ENCODE peak calls at places on chromosome 15, in five cellular contexts. One of them, this sample, is unnamed.

GRCh38 chr15:79433610-79434009 is 1.5 kb downstream of the MINAR1 start:
- DNase-seq in endothelial cell: peak; percentile 39
- DNase-seq in dorsolateral prefrontal cortex: no peak
- DNase-seq in fibroblast of pulmonary artery: no peak
- DNase-seq in H1: no peak
- DNase-seq in this sample: no peak

GRCh38 chr15:44501768-44502366 is 35.1 kb upstream of the EIF3J start:
- DNase-seq in endothelial cell: no peak
- DNase-seq in dorsolateral prefrontal cortex: no peak
- DNase-seq in fibroblast of pulmonary artery: peak; percentile 67
- DNase-seq in H1: no peak
- DNase-seq in this sample: peak; percentile 45

GRCh38 chr15:85407421-85408269 is 27.2 kb downstream of the AKAP13 start:
- DNase-seq in endothelial cell: no peak
- DNase-seq in dorsolateral prefrontal cortex: no peak
- DNase-seq in fibroblast of pulmonary artery: peak; percentile 83
- DNase-seq in H1: no peak
- DNase-seq in this sample: no peak

GRCh38 chr15:77040673-77041072 is 30.2 kb downstream of the TSPAN3 start:
- DNase-seq in endothelial cell: no peak
- DNase-seq in dorsolateral prefrontal cortex: no peak
- DNase-seq in fibroblast of pulmonary artery: no peak
- DNase-seq in H1: no peak
- DNase-seq in this sample: no peak

GRCh38 chr15:85642054-85642692 is 152.6 kb downstream of the KLHL25 start:
- DNase-seq in endothelial cell: no peak
- DNase-seq in dorsolateral prefrontal cortex: no peak
- DNase-seq in fibroblast of pulmonary artery: no peak
- DNase-seq in H1: no peak
- DNase-seq in this sample: no peak

GRCh38 chr15:39785139-39785538 is 2.5 kb upstream of the FSIP1 start:
- DNase-seq in endothelial cell: no peak
- DNase-seq in dorsolateral prefrontal cortex: no peak
- DNase-seq in fibroblast of pulmonary artery: no peak
- DNase-seq in H1: no peak
- DNase-seq in this sample: no peak

GRCh38 chr15:58221591-58222241 is 83.5 kb downstream of the AQP9 start:
- DNase-seq in endothelial cell: peak; percentile 55
- DNase-seq in dorsolateral prefrontal cortex: no peak
- DNase-seq in fibroblast of pulmonary artery: peak; percentile 61
- DNase-seq in H1: no peak
- DNase-seq in this sample: peak; percentile 57

GRCh38 chr15:69576948-69577351 is 124.3 kb downstream of the RPLP1 start:
- DNase-seq in endothelial cell: no peak
- DNase-seq in dorsolateral prefrontal cortex: no peak
- DNase-seq in fibroblast of pulmonary artery: no peak
- DNase-seq in H1: no peak
- DNase-seq in this sample: no peak

GRCh38 chr15:94164202-94164807 is 67.1 kb upstream of the MCTP2 start:
- DNase-seq in endothelial cell: peak; percentile 70
- DNase-seq in dorsolateral prefrontal cortex: no peak
- DNase-seq in fibroblast of pulmonary artery: peak; percentile 35
- DNase-seq in H1: peak; percentile 31
- DNase-seq in this sample: peak; percentile 43

DNA sequence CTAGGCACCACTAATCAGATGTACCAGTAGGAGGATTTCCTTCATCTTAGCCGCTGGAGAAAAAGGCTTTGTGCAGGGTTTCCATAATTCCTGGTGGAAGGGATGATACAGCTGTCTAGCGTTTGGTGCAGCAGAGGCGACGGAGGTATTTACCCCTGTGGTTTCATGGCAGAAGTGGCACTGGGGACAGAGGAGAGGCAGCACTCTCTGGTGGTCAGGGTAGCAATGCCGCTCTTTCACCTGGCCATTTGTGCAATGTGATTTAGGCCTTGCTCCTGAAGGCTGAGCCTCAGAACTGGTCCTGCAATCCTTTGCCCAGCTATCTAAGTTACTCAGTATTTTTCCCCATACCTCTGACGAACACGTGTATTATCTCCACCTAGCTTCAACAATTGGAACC is 47.1 kb upstream of the BNIP2 start:
- DNase-seq in endothelial cell: no peak
- DNase-seq in dorsolateral prefrontal cortex: no peak
- DNase-seq in fibroblast of pulmonary artery: no peak
- DNase-seq in H1: no peak
- DNase-seq in this sample: no peak
- TF ChIP-seq CTCF in endothelial cell: no peak
- TF ChIP-seq CTCF in dorsolateral prefrontal cortex: no peak
- TF ChIP-seq CTCF in fibroblast of pulmonary artery: no peak
- TF ChIP-seq CTCF in H1: peak; percentile 56
- TF ChIP-seq CTCF in this sample: no peak

DNA sequence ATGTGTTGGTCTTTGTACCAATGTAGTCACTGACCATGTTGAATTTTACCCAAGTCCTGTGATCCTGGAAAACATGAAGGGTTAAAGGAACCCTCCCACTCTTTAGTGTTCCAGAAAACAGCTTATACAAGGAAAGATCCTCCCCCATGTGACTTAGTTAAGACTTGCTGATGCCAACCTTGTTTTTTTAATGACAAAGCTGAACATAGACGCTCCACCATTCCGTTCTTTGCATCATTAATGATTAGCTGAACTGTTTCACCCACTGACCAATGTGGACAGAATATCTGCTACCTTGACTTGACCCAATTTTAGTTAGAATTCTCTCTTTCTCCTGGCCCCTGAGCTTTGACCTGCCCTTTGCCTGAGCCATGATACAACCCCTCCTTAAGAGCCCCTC is 3.5 kb upstream of the WDR72 start:
- DNase-seq in endothelial cell: no peak
- DNase-seq in dorsolateral prefrontal cortex: no peak
- DNase-seq in fibroblast of pulmonary artery: no peak
- DNase-seq in H1: no peak
- DNase-seq in this sample: no peak
- TF ChIP-seq CTCF in endothelial cell: no peak
- TF ChIP-seq CTCF in dorsolateral prefrontal cortex: no peak
- TF ChIP-seq CTCF in fibroblast of pulmonary artery: no peak
- TF ChIP-seq CTCF in H1: no peak
- TF ChIP-seq CTCF in this sample: no peak

GRCh38 chr15:74373731-74374647 is 6.5 kb upstream of the CYP11A1 start:
- DNase-seq in endothelial cell: peak; percentile 94
- DNase-seq in dorsolateral prefrontal cortex: peak; percentile 87
- DNase-seq in fibroblast of pulmonary artery: peak; percentile 81
- DNase-seq in H1: peak; percentile 79
- DNase-seq in this sample: peak; percentile 96

GRCh38 chr15:74376226-74376625 is 8.8 kb upstream of the CYP11A1 start:
- DNase-seq in endothelial cell: no peak
- DNase-seq in dorsolateral prefrontal cortex: no peak
- DNase-seq in fibroblast of pulmonary artery: no peak
- DNase-seq in H1: no peak
- DNase-seq in this sample: peak; percentile 2

GRCh38 chr15:74375303-74375693 is 7.9 kb upstream of the CYP11A1 start:
- DNase-seq in endothelial cell: peak; percentile 86
- DNase-seq in dorsolateral prefrontal cortex: peak; percentile 85
- DNase-seq in fibroblast of pulmonary artery: peak; percentile 86
- DNase-seq in H1: no peak
- DNase-seq in this sample: peak; percentile 79

GRCh38 chr15:74373056-74373650 is 5.7 kb upstream of the CYP11A1 start:
- DNase-seq in endothelial cell: no peak
- DNase-seq in dorsolateral prefrontal cortex: no peak
- DNase-seq in fibroblast of pulmonary artery: no peak
- DNase-seq in H1: no peak
- DNase-seq in this sample: peak; percentile 29

GRCh38 chr15:74374648-74375302 is 7.3 kb upstream of the CYP11A1 start:
- DNase-seq in endothelial cell: no peak
- DNase-seq in dorsolateral prefrontal cortex: no peak
- DNase-seq in fibroblast of pulmonary artery: no peak
- DNase-seq in H1: no peak
- DNase-seq in this sample: no peak
- TF ChIP-seq CTCF in endothelial cell: no peak
- TF ChIP-seq CTCF in dorsolateral prefrontal cortex: no peak
- TF ChIP-seq CTCF in fibroblast of pulmonary artery: no peak
- TF ChIP-seq CTCF in H1: peak; percentile 27
- TF ChIP-seq CTCF in this sample: no peak

GRCh38 chr15:74311734-74312444 is 55.6 kb downstream of the CYP11A1 start:
- DNase-seq in endothelial cell: peak; percentile 62
- DNase-seq in dorsolateral prefrontal cortex: no peak
- DNase-seq in fibroblast of pulmonary artery: peak; percentile 23
- DNase-seq in H1: no peak
- DNase-seq in this sample: peak; percentile 53
- TF ChIP-seq CTCF in endothelial cell: peak; percentile 56
- TF ChIP-seq CTCF in dorsolateral prefrontal cortex: no peak
- TF ChIP-seq CTCF in fibroblast of pulmonary artery: peak; percentile 60
- TF ChIP-seq CTCF in H1: peak; percentile 73
- TF ChIP-seq CTCF in this sample: peak; percentile 46

GRCh38 chr15:63382966-63383710 is 1.5 kb upstream of the CA12 start:
- DNase-seq in endothelial cell: no peak
- DNase-seq in dorsolateral prefrontal cortex: no peak
- DNase-seq in fibroblast of pulmonary artery: no peak
- DNase-seq in H1: no peak
- DNase-seq in this sample: no peak

GRCh38 chr15:63380828-63381282 is 791 bp downstream of the CA12 start:
- DNase-seq in endothelial cell: no peak
- DNase-seq in dorsolateral prefrontal cortex: no peak
- DNase-seq in fibroblast of pulmonary artery: no peak
- DNase-seq in H1: no peak
- DNase-seq in this sample: no peak

GRCh38 chr15:63379492-63380150 is 2.0 kb downstream of the CA12 start:
- DNase-seq in endothelial cell: no peak
- DNase-seq in dorsolateral prefrontal cortex: no peak
- DNase-seq in fibroblast of pulmonary artery: no peak
- DNase-seq in H1: no peak
- DNase-seq in this sample: no peak

GRCh38 chr15:63380151-63380827 is 1.4 kb downstream of the CA12 start:
- DNase-seq in endothelial cell: no peak
- DNase-seq in dorsolateral prefrontal cortex: no peak
- DNase-seq in fibroblast of pulmonary artery: no peak
- DNase-seq in H1: no peak
- DNase-seq in this sample: no peak

GRCh38 chr15:63381301-63382192 is at the start of gene CA12:
- DNase-seq in endothelial cell: peak; percentile 28
- DNase-seq in dorsolateral prefrontal cortex: no peak
- DNase-seq in fibroblast of pulmonary artery: peak; percentile 62
- DNase-seq in H1: peak; percentile 34
- DNase-seq in this sample: no peak
- TF ChIP-seq CTCF in endothelial cell: no peak
- TF ChIP-seq CTCF in dorsolateral prefrontal cortex: no peak
- TF ChIP-seq CTCF in fibroblast of pulmonary artery: no peak
- TF ChIP-seq CTCF in H1: no peak
- TF ChIP-seq CTCF in this sample: no peak

DNA sequence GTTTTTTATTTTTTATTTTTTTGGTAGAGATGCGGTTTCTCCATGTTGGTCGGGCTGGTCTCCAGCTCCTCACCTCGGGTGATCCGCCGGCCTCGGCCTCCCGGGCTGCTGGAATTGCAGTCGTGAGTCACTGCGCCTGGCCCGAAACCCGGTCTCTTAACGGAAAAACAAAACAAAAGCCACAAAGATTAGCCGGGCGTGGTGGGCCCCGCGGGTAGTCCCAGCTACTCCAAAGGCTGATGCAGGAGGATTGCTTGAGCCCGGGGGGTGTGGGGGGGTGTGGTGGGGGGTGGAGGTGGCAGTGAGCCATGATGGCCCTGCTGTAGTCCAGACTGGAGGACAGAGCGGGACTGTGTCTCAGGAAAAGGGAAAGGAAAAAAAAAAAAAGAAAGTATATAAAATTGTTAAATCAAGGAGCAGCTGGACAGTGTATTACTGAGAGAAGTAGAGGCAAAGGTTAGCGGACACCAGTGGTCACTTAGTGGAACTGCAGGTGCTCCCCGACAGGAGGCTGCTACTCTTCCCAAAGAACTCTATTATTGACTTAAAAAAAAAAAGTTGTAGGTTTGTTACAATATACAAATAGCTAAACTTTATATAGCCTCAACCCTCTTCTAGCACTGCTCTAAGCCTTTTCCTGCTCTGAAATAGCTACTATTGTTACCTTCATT is 30.3 kb upstream of the TUBGCP5 start:
- DNase-seq in endothelial cell: peak; percentile 14
- DNase-seq in dorsolateral prefrontal cortex: no peak
- DNase-seq in fibroblast of pulmonary artery: no peak
- DNase-seq in H1: no peak
- DNase-seq in this sample: no peak
- TF ChIP-seq CTCF in endothelial cell: peak; percentile 55
- TF ChIP-seq CTCF in dorsolateral prefrontal cortex: no peak
- TF ChIP-seq CTCF in fibroblast of pulmonary artery: peak; percentile 5
- TF ChIP-seq CTCF in H1: no peak
- TF ChIP-seq CTCF in this sample: no peak

GRCh38 chr15:43209059-43209824 is 11.6 kb downstream of the EPB42 start:
- DNase-seq in endothelial cell: peak; percentile 40
- DNase-seq in dorsolateral prefrontal cortex: no peak
- DNase-seq in fibroblast of pulmonary artery: peak; percentile 18
- DNase-seq in H1: no peak
- DNase-seq in this sample: peak; percentile 58
- TF ChIP-seq CTCF in endothelial cell: no peak
- TF ChIP-seq CTCF in dorsolateral prefrontal cortex: no peak
- TF ChIP-seq CTCF in fibroblast of pulmonary artery: peak; percentile 4
- TF ChIP-seq CTCF in H1: peak; percentile 64
- TF ChIP-seq CTCF in this sample: no peak

This sample was measured in GM10248.